ENCODE peak calls at places on chromosomes 3 and 15, in nine cellular contexts. B, I, G, D, T, J, Z, Y and F are unnamed samples.

GRCh38 chr15:86229306-86229705 is 149.6 kb downstream of the AGBL1 start:
- DNase-seq in T (no peak), Z (no peak), B (no peak), J (no peak), Y (no peak), I (no peak), G (no peak), D (no peak), F (no peak)

GRCh38 chr3:97197083-97197482 is 382.7 kb downstream of the EPHA6 start:
- DNase-seq in T (no peak), Z (no peak), G (no peak), I (no peak), B (no peak), J (no peak), D (no peak), Y (no peak), F (no peak)

GRCh38 chr3:48039487-48040190 is 23.4 kb upstream of the MAP4 start:
- DNase-seq in B (no peak), G (no peak), I (no peak), J (peak), D (peak), Z (peak), Y (no peak), T (no peak), F (peak)

GRCh38 chr3:173043757-173044156 is 97.3 kb downstream of the SPATA16 start:
- DNase-seq in Y (no peak), B (no peak), D (no peak), J (no peak), T (no peak), I (no peak), G (no peak), Z (no peak), F (no peak)

GRCh38 chr15:31376511-31376910 is 49.9 kb downstream of the KLF13 start:
- DNase-seq in J (no peak), T (no peak), Z (no peak), G (no peak), B (no peak), D (no peak), I (no peak), Y (no peak), F (no peak)

GRCh38 chr15:29162411-29162810 is 107.2 kb downstream of the NSMCE3 start:
- DNase-seq in Y (no peak), Z (no peak), T (no peak), G (no peak), J (no peak), D (no peak), B (no peak), I (no peak), F (no peak)

GRCh38 chr3:9028134-9028533 is 64.9 kb upstream of the RAD18 start:
- DNase-seq in D (peak), T (no peak), B (no peak), J (peak), G (peak), I (no peak), Y (peak), Z (no peak), F (no peak)

GRCh38 chr3:191020730-191021405 is 158.4 kb upstream of the GMNC start:
- DNase-seq in I (no peak), T (no peak), Y (no peak), B (no peak), Z (no peak), G (no peak), D (no peak), J (no peak), F (no peak)

GRCh38 chr15:92645051-92645631 is 10.4 kb downstream of the FAM174B start:
- DNase-seq in B (no peak), Y (no peak), G (no peak), D (no peak), I (no peak), T (no peak), J (no peak), Z (no peak), F (peak)

GRCh38 chr15:69160976-69161877 is 792 bp downstream of the GLCE start:
- DNase-seq in Z (no peak), I (peak), G (peak), Y (peak), T (no peak), B (no peak), D (no peak), J (peak), F (peak)

GRCh38 chr15:55241193-55241592 is 44.5 kb upstream of the RSL24D1 start:
- DNase-seq in J (no peak), Y (no peak), D (no peak), B (no peak), Z (no peak), I (no peak), G (no peak), T (no peak), F (no peak)